ENCODE peak calls at places on chromosomes 12 and 14, in eight cellular contexts. T is HTR-8/SVneo; K is stimulated activated CD4-positive, alpha-beta T cell treated with anti-CD3 and anti-CD28 coated beads, Interleukin-1b, Interleukin-23, amount 100 ng/mL, for 48 hours; U is left cardiac atrium; Y is Caki2; O is mesenchymal stem cell; R is CD8-positive, alpha-beta T cell; S is keratinocyte. G is an unnamed sample.

GRCh38 chr14:65927871-65928270 is 515.3 kb downstream of the FUT8 start:
- DNase-seq in S (no peak), R (peak), T (no peak), Y (no peak), K (peak), O (no peak), U (no peak), G (peak)

GRCh38 chr14:78143489-78144145 is 26.6 kb upstream of the NRXN3 start:
- DNase-seq in K (peak), R (no peak), T (no peak), U (no peak), O (no peak), Y (peak), S (peak), G (no peak)

GRCh38 chr12:96132819-96133218 is 61.4 kb upstream of the ELK3 start:
- DNase-seq in O (no peak), R (no peak), K (no peak), U (no peak), Y (no peak), S (no peak), T (no peak), G (no peak)

GRCh38 chr14:22476882-22477281 is 112.1 kb downstream of the DAD1 start:
- DNase-seq in R (no peak), Y (no peak), S (no peak), O (no peak), K (no peak), U (no peak), T (no peak), G (no peak)

GRCh38 chr14:96762650-96763049 is 34.5 kb upstream of the VRK1 start:
- DNase-seq in O (peak), K (no peak), T (peak), R (no peak), U (no peak), S (no peak), Y (peak), G (no peak)

GRCh38 chr12:53499261-53500118 is at the start of gene MAP3K12:
- DNase-seq in O (peak), U (peak), S (no peak), Y (peak), T (no peak), K (peak), R (peak), G (peak)

GRCh38 chr12:53050426-53051057 is 677 bp downstream of the TNS2 start:
- DNase-seq in O (no peak), R (no peak), Y (no peak), T (no peak), S (no peak), U (no peak), K (no peak), G (no peak)

GRCh38 chr14:60650382-60650961 is 1.2 kb upstream of the SIX1 start:
- DNase-seq in T (no peak), Y (no peak), K (no peak), U (no peak), R (no peak), O (no peak), S (no peak), G (no peak)

GRCh38 chr12:71636704-71637115 is 26.9 kb downstream of the ZFC3H1 start:
- DNase-seq in Y (peak), R (no peak), T (peak), S (peak), U (no peak), O (peak), K (no peak), G (no peak)

GRCh38 chr14:73789996-73790581 is 61.5 kb upstream of the PTGR2 start:
- DNase-seq in R (no peak), K (no peak), T (no peak), Y (no peak), O (peak), S (no peak), U (peak), G (no peak)

GRCh38 chr14:97266653-97267052 is 469.5 kb downstream of the VRK1 start:
- DNase-seq in Y (peak), R (no peak), K (no peak), T (no peak), S (no peak), U (no peak), O (peak), G (no peak)

GRCh38 chr12:11162494-11162893 is 8.5 kb upstream of the SMIM10L1 start:
- DNase-seq in R (no peak), T (no peak), Y (no peak), O (no peak), K (no peak), U (no peak), S (no peak), G (no peak)

GRCh38 chr14:104112113-104112505 is 26.3 kb upstream of the KIF26A start:
- DNase-seq in Y (no peak), U (peak), K (no peak), O (no peak), T (no peak), S (no peak), R (no peak), G (no peak)

GRCh38 chr12:132262256-132263060 is 66.9 kb downstream of the GALNT9 start:
- DNase-seq in S (no peak), O (no peak), Y (no peak), K (no peak), R (no peak), T (no peak), U (no peak), G (no peak)

GRCh38 chr12:132436791-132437251 is 53.1 kb upstream of the FBRSL1 start:
- DNase-seq in O (no peak), Y (no peak), K (no peak), U (no peak), T (no peak), R (no peak), S (no peak), G (no peak)

GRCh38 chr14:55324812-55325211 is 53.6 kb downstream of the FBXO34 start:
- DNase-seq in T (no peak), S (no peak), K (no peak), U (no peak), O (no peak), R (no peak), Y (no peak), G (no peak)

GRCh38 chr12:23756416-23756815 is 193.1 kb downstream of the SOX5 start:
- DNase-seq in K (no peak), R (no peak), S (no peak), Y (no peak), U (no peak), T (no peak), O (no peak), G (no peak)